ENCODE peak calls at places on chromosomes 16 and 17, in ten cellular contexts. H is A549, S is body of pancreas, Z is right lobe of liver, F is heart left ventricle, U is K562, L is IMR-90, D is upper lobe of left lung, Y is HCT116, E is HepG2. J is an unnamed sample.

GRCh38 chr16:47034455-47034854 is 61.0 kb upstream of the DNAJA2 start:
- ATAC-seq in Z (no peak), L (no peak), Y (no peak), E (no peak), F (no peak), S (no peak), U (no peak), H (no peak), D (no peak), J (no peak)

GRCh38 chr16:54739381-54739780 is 191.3 kb upstream of the IRX5 start:
- ATAC-seq in E (no peak), L (no peak), S (no peak), H (no peak), U (no peak), D (no peak), F (no peak), Z (no peak), Y (no peak), J (no peak)

GRCh38 chr17:20920813-20921199 is 122.0 kb downstream of the USP22 start:
- ATAC-seq in F (no peak), Z (no peak), S (no peak), L (peak), D (no peak), U (no peak), Y (no peak), H (peak), E (no peak), J (no peak)

GRCh38 chr17:4998666-4999428 is 1.1 kb downstream of the KIF1C start:
- ATAC-seq in Y (peak), U (no peak), H (peak), S (no peak), Z (peak), F (no peak), D (no peak), L (peak), E (peak), J (no peak)

GRCh38 chr17:11624968-11625367 is 26.7 kb downstream of the DNAH9 start:
- ATAC-seq in D (no peak), Y (no peak), H (no peak), U (no peak), L (no peak), S (no peak), Z (no peak), E (no peak), F (no peak), J (no peak)

GRCh38 chr16:25210758-25211157 is 6.0 kb upstream of the AQP8 start:
- ATAC-seq in D (no peak), Y (no peak), S (no peak), Z (no peak), L (peak), F (no peak), U (peak), H (no peak), E (no peak), J (no peak)

GRCh38 chr16:51103590-51103989 is 47.5 kb downstream of the SALL1 start:
- ATAC-seq in Z (no peak), E (no peak), Y (no peak), S (no peak), F (no peak), H (no peak), L (no peak), U (no peak), D (no peak), J (no peak)

GRCh38 chr17:38898291-38898679 is 27.1 kb upstream of the LASP1NB start:
- ATAC-seq in U (no peak), H (no peak), E (no peak), S (no peak), F (no peak), Z (no peak), D (no peak), L (no peak), Y (no peak), J (no peak)

GRCh38 chr16:68644715-68645493 is at the start of gene CDH3:
- ATAC-seq in E (peak), D (peak), S (peak), L (peak), Y (peak), F (no peak), Z (no peak), U (no peak), H (peak), J (no peak)

GRCh38 chr17:64662774-64663367 is 764 bp upstream of the SMURF2 start:
- ATAC-seq in E (no peak), D (peak), F (no peak), Z (no peak), S (no peak), L (no peak), Y (peak), U (no peak), H (peak), J (no peak)

GRCh38 chr17:9456265-9456664 is 119.4 kb downstream of the STX8 start:
- ATAC-seq in U (no peak), H (no peak), Z (peak), F (peak), S (no peak), D (no peak), Y (no peak), E (peak), L (peak), J (peak)

GRCh38 chr16:27233731-27234130 is 30.4 kb downstream of the KDM8 start:
- ATAC-seq in E (no peak), Z (no peak), U (no peak), L (no peak), S (no peak), D (no peak), H (no peak), Y (no peak), F (no peak), J (no peak)

GRCh38 chr17:45086865-45087495 is 25.9 kb downstream of the NMT1 start:
- ATAC-seq in Y (no peak), S (no peak), E (peak), H (no peak), F (no peak), D (no peak), L (no peak), U (no peak), Z (peak), J (no peak)

GRCh38 chr17:50381920-50382319 is 8.9 kb downstream of the EME1 start:
- ATAC-seq in Y (no peak), S (no peak), Z (no peak), H (no peak), D (no peak), E (no peak), F (no peak), L (no peak), U (peak), J (no peak)

GRCh38 chr17:78697846-78698343 is 84.2 kb downstream of the CYTH1 start:
- ATAC-seq in H (no peak), Y (no peak), E (no peak), S (no peak), U (no peak), L (no peak), F (peak), D (no peak), Z (no peak), J (no peak)

GRCh38 chr16:19115148-19116021 is 1.6 kb downstream of the ITPRIPL2 start:
- ATAC-seq in Y (peak), U (no peak), Z (no peak), S (no peak), F (peak), D (no peak), E (no peak), H (no peak), L (no peak), J (no peak)

GRCh38 chr16:19114359-19115147 is 789 bp downstream of the ITPRIPL2 start:
- ATAC-seq in D (peak), H (peak), U (no peak), Z (peak), Y (peak), F (peak), S (peak), E (peak), L (peak), J (peak)

GRCh38 chr16:19116711-19117449 is 3.1 kb downstream of the ITPRIPL2 start:
- ATAC-seq in E (no peak), S (no peak), L (no peak), F (no peak), U (no peak), Z (no peak), Y (no peak), D (no peak), H (no peak), J (no peak)

GRCh38 chr16:19110537-19111391 is 3.0 kb upstream of the ITPRIPL2 start:
- ATAC-seq in L (no peak), U (no peak), E (peak), D (no peak), F (no peak), Z (peak), S (peak), Y (no peak), H (no peak), J (no peak)

GRCh38 chr16:19113577-19114358 is at the start of gene ITPRIPL2:
- ATAC-seq in F (peak), Y (peak), D (peak), E (peak), H (peak), L (peak), U (peak), S (peak), Z (peak), J (peak)
- TF ChIP-seq POLR2A in F (no peak), Y (peak), D (peak), E (peak), H (peak), L (peak), U (peak), S (peak), Z (peak), J (peak)

DNA sequence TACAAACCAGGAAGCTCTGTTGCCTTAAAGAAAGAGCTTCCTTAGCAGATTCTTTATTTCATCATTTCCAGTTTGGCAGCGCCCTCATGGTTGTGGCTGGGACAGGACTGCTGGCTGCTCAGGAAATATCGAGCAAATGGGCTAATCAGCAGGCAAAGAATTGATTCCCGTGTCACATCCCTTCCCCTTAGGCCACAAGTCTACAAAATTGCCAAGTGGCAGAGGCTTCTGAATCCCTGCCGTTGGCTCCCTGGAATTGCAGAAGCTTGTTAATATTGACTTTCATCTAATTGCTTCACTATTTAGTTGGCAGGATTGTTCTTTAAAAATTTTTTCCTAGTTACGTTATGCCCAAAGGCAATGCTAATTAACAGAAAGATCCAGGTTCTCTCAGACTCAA is 456.3 kb upstream of the ERCC4 start:
- ATAC-seq in S (no peak), F (no peak), D (no peak), Y (no peak), L (no peak), U (no peak), H (no peak), Z (peak), E (no peak), J (no peak)
- H3K27ac ChIP-seq in S (no peak), F (no peak), D (no peak), Y (no peak), L (no peak), U (no peak), H (no peak), Z (no peak), E (no peak), J (no peak)

GRCh38 chr16:67562526-67562917 is at the start of gene CTCF:
- ATAC-seq in U (peak), Y (peak), S (peak), H (peak), Z (peak), L (peak), E (peak), F (peak), D (peak), J (peak)

GRCh38 chr16:67561501-67561823 is 864 bp upstream of the CTCF start:
- ATAC-seq in E (peak), S (no peak), H (no peak), F (no peak), Z (no peak), L (no peak), D (no peak), Y (no peak), U (no peak), J (no peak)

GRCh38 chr16:67560827-67561342 is 1.4 kb upstream of the CTCF start:
- ATAC-seq in U (no peak), Y (no peak), Z (no peak), F (no peak), H (no peak), S (no peak), E (no peak), L (no peak), D (no peak), J (no peak)

GRCh38 chr16:67562918-67563707 is 787 bp downstream of the CTCF start:
- ATAC-seq in D (no peak), E (peak), L (peak), F (peak), H (peak), Z (peak), U (peak), S (peak), Y (peak), J (peak)

DNA sequence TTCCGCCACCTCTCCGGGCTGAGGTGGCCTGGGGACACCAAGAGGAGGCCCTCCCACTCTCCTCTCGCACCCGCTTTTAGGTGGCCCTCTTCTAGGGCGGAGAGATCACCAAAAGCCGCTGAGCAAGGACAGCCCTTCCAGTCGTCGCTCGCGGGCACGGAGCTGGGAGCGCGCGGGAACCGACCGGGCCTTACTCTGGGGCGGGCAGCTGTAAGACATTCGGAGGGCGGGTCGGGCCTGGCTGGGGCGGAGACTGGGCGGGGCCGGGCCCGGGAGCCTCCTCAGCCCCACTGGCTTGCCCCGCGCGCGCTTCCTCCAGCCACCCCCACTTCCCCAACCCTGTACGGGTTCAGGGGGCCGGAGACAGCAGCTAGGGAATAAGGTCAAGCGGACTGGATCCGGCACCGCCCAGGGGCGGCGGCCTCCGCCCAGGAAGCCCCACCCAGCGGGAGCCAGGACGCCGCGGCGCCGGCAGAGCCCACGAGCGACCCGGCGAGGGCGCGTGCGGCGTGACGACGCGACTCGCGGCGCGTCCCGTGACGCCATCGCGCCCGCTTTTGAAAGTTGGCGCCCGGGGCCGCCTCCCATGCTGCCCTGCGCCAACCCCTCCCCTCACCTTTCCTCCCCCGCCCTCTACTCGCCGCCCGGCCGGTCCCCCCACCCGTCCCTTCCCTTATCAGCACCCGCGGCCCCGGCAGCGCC is 351 bp upstream of the CTCF start:
- ATAC-seq in D (peak), Z (peak), H (peak), L (peak), E (peak), S (peak), U (peak), Y (peak), F (peak), J (peak)
- TF ChIP-seq POLR2A in D (peak), Z (peak), H (peak), L (no peak), E (peak), S (peak), U (peak), Y (peak), F (no peak), J (peak)

DNA sequence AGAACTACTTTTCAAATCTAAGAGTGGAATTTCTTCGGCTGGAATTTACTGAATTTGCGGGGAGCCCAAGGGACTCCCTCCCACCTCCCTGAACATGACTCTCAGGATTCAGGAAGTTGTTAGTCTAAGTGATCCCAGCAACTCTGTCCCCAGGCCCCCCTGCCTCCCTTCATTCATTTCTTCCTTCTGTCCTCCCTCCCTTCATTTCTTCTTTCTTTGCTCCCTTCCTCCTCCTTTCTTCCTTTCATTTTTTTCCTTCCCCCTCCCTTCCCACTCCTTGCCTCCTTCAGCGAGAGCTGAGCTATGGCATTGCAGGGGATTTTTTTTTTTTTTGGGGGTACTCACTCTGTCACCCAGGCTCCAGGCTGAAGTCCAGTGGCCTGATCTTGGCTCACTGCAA is 10.9 kb upstream of the JUP start:
- ATAC-seq in Y (no peak), F (no peak), D (no peak), Z (no peak), H (no peak), L (no peak), U (no peak), S (no peak), E (no peak), J (no peak)
- H3K27ac ChIP-seq in Y (no peak), F (no peak), D (no peak), Z (no peak), H (peak), L (no peak), U (no peak), S (no peak), E (no peak), J (no peak)